ENCODE peak calls at places on chromosomes 6 and 20, in four cellular contexts. I is stimulated activated CD4-positive, alpha-beta T cell treated with anti-CD3 and anti-CD28 coated beads, TNF-alpha, amount 100 ng/mL, for 4 hours; G is astrocyte; B is left cardiac atrium. C is an unnamed sample.

GRCh38 chr6:69097948-69098347 is 462.9 kb downstream of the ADGRB3 start:
- DNase-seq in I (no peak), G (no peak), B (no peak), C (no peak)

GRCh38 chr20:13220857-13221297 is at the start of gene ISM1:
- DNase-seq in I (peak), G (no peak), B (peak), C (peak)

GRCh38 chr20:50328996-50329898 is 138.6 kb downstream of the CEBPB start:
- DNase-seq in I (no peak), G (no peak), B (no peak), C (no peak)

GRCh38 chr6:62652692-62653328 is 366.8 kb upstream of the KHDRBS2 start:
- DNase-seq in I (no peak), G (peak), B (no peak), C (no peak)

GRCh38 chr6:167420858-167421766 is 96.2 kb downstream of the TTLL2 start:
- DNase-seq in I (no peak), G (no peak), B (no peak), C (no peak)

GRCh38 chr6:54031194-54031593 is 80.0 kb upstream of the MLIP start:
- DNase-seq in I (no peak), G (peak), B (no peak), C (no peak)

GRCh38 chr6:2264932-2265331 is 19.5 kb upstream of the GMDS start:
- DNase-seq in I (no peak), G (peak), B (no peak), C (no peak)

GRCh38 chr6:167424060-167424673 is 99.3 kb downstream of the TTLL2 start:
- DNase-seq in I (no peak), G (no peak), B (no peak), C (no peak)

GRCh38 chr6:42404494-42404893 is 47.2 kb downstream of the TRERF1 start:
- DNase-seq in I (no peak), G (peak), B (peak), C (no peak)

GRCh38 chr20:58405504-58406291 is 16.7 kb downstream of the VAPB start:
- DNase-seq in I (no peak), G (no peak), B (no peak), C (no peak)

GRCh38 chr6:444653-445275 is 53.2 kb downstream of the IRF4 start:
- DNase-seq in I (no peak), G (no peak), B (no peak), C (no peak)

GRCh38 chr20:17710379-17711305 is 10.9 kb downstream of the BANF2 start:
- DNase-seq in I (no peak), G (no peak), B (peak), C (no peak)

GRCh38 chr6:158290040-158290439 is 22.2 kb upstream of the TULP4 start:
- DNase-seq in I (no peak), G (no peak), B (no peak), C (no peak)

GRCh38 chr6:119360262-119360915 is 10.8 kb upstream of the MAN1A1 start:
- DNase-seq in I (no peak), G (no peak), B (no peak), C (no peak)

GRCh38 chr6:38320817-38321216 is 318.9 kb downstream of the BTBD9 start:
- DNase-seq in I (no peak), G (no peak), B (no peak), C (no peak)

GRCh38 chr6:33123732-33124524 is 48.1 kb downstream of the HLA-DPB1 start:
- DNase-seq in I (no peak), G (no peak), B (no peak), C (no peak)

C was measured in Right ventricle myocardium inferior.